ENCODE peak calls at places on chromosomes 4 and X, in six cellular contexts. Q, K, Z, B, A and R are unnamed samples.
A peak's percentile ranks its signal among the peaks of the same experiment; 100 is the strongest.

GRCh38 chrX:110462957-110463356 is 104.3 kb downstream of the RTL9 start:
- DNase-seq in K (no peak), Z (peak; percentile 59), A (no peak), Q (no peak), B (no peak), R (no peak)

GRCh38 chr4:26343041-26343403 is 22.2 kb downstream of the RBPJ start:
- DNase-seq in K (no peak), B (peak; percentile 66), Q (peak; percentile 50), A (no peak), Z (no peak), R (peak; percentile 39)

GRCh38 chrX:17414839-17415238 is 39.8 kb downstream of the NHS start:
- DNase-seq in K (peak; percentile 42), Z (peak; percentile 79), A (peak; percentile 34), B (no peak), Q (no peak), R (no peak)

GRCh38 chr4:186749611-186750281 is 26.1 kb upstream of the FAT1 start:
- DNase-seq in Q (no peak), Z (no peak), A (no peak), B (no peak), K (no peak), R (no peak)

GRCh38 chr4:159768011-159768410 is 665.1 kb downstream of the RAPGEF2 start:
- DNase-seq in Z (no peak), Q (no peak), A (no peak), B (peak; percentile 84), K (no peak), R (no peak)

GRCh38 chrX:115531818-115532403 is 29.1 kb upstream of the PLS3 start:
- DNase-seq in Q (peak; percentile 65), A (no peak), B (peak; percentile 23), Z (no peak), K (no peak), R (no peak)

GRCh38 chr4:53362093-53362492 is 3.8 kb downstream of the SCFD2 start:
- DNase-seq in Q (no peak), A (no peak), Z (no peak), B (no peak), K (no peak), R (no peak)

GRCh38 chr4:121685257-121685656 is 11.5 kb downstream of the ANXA5 start:
- DNase-seq in Z (no peak), Q (peak; percentile 50), A (no peak), K (no peak), B (no peak), R (no peak)

GRCh38 chr4:184548321-184548650 is 73.9 kb upstream of the IRF2 start:
- DNase-seq in A (no peak), Z (no peak), Q (no peak), K (no peak), B (no peak), R (no peak)

GRCh38 chrX:49166914-49167739 is 4.6 kb downstream of the MAGIX start:
- DNase-seq in Q (peak; percentile 73), A (peak; percentile 66), Z (peak; percentile 53), K (no peak), B (peak; percentile 77), R (peak; percentile 51)

GRCh38 chrX:47623540-47624027 is 3.9 kb upstream of the SYN1 start:
- DNase-seq in A (peak; percentile 34), Z (peak; percentile 94), K (peak; percentile 94), B (peak; percentile 70), Q (peak; percentile 76), R (peak; percentile 75)

GRCh38 chrX:42739258-42739657 is 38.7 kb downstream of the PPP1R2C start:
- DNase-seq in K (no peak), Z (no peak), A (no peak), Q (no peak), B (no peak), R (no peak)

GRCh38 chrX:13721819-13722527 is 12.4 kb downstream of the TRAPPC2 start:
- DNase-seq in Q (peak; percentile 86), B (peak; percentile 47), K (no peak), A (no peak), Z (no peak), R (peak; percentile 71)

GRCh38 chr4:54487491-54487890 is 170.3 kb upstream of the KIT start:
- DNase-seq in A (no peak), Z (no peak), K (no peak), B (peak; percentile 35), Q (peak; percentile 51), R (no peak)

GRCh38 chrX:126552313-126553022 is at the start of gene DCAF12L1:
- DNase-seq in B (no peak), Z (peak; percentile 85), K (peak; percentile 75), A (no peak), Q (no peak), R (no peak)

GRCh38 chr4:128338634-128339355 is 51.2 kb upstream of the PGRMC2 start:
- DNase-seq in Q (peak; percentile 91), Z (no peak), K (no peak), B (peak; percentile 97), A (no peak), R (peak; percentile 69)

GRCh38 chr4:140706276-140706625 is 49.9 kb downstream of the TBC1D9 start:
- DNase-seq in B (no peak), A (no peak), Q (no peak), K (no peak), Z (no peak), R (no peak)

GRCh38 chr4:140704392-140704955 is 51.7 kb downstream of the TBC1D9 start:
- DNase-seq in Z (no peak), Q (no peak), A (no peak), B (no peak), K (no peak), R (no peak)

GRCh38 chr4:140706665-140707064 is 49.5 kb downstream of the TBC1D9 start:
- DNase-seq in K (no peak), Z (no peak), Q (no peak), B (no peak), A (no peak), R (no peak)

GRCh38 chr4:140704964-140705363 is 51.2 kb downstream of the TBC1D9 start:
- DNase-seq in A (no peak), B (no peak), Q (no peak), K (no peak), Z (no peak), R (no peak)

GRCh38 chr4:140705625-140706275 is 50.4 kb downstream of the TBC1D9 start:
- DNase-seq in Q (no peak), A (no peak), Z (no peak), K (no peak), B (peak; percentile 30), R (no peak)
- H3K4me1 ChIP-seq in Q (peaks cover 2% of the 10 kb centered on the region), A (no peaks in the 10 kb centered on the region), Z (peaks cover 34% of the 10 kb centered on the region), K (no peaks in the 10 kb centered on the region), B (peaks cover 10% of the 10 kb centered on the region), R (peaks cover 25% of the 10 kb centered on the region)

GRCh38 chr4:76897522-76898384 is at the start of gene SOWAHB:
- DNase-seq in Q (no peak), A (peak; percentile 93), K (peak; percentile 86), B (no peak), Z (peak; percentile 91), R (peak; percentile 48)
- H3K9ac ChIP-seq in Q (no peak within 1 kb of the TSS), A (peak within 1 kb of the TSS; percentile 90), K (no peak within 1 kb of the TSS), B (peak within 1 kb of the TSS; percentile 26), Z (peak within 1 kb of the TSS; percentile 58), R (no peak within 1 kb of the TSS)

GRCh38 chr4:156946508-156947197 is 24.9 kb downstream of the PDGFC start:
- DNase-seq in Z (no peak), B (peak; percentile 99), Q (peak; percentile 99), A (no peak), K (no peak), R (peak; percentile 86)

GRCh38 chr4:156949373-156949814 is 22.2 kb downstream of the PDGFC start:
- DNase-seq in A (no peak), Q (peak; percentile 80), K (no peak), B (peak; percentile 95), Z (no peak), R (peak; percentile 58)

GRCh38 chr4:156948738-156949137 is 22.9 kb downstream of the PDGFC start:
- DNase-seq in Z (no peak), K (no peak), Q (no peak), B (no peak), A (no peak), R (no peak)

GRCh38 chr4:156950090-156950489 is 21.5 kb downstream of the PDGFC start:
- DNase-seq in A (no peak), Z (no peak), B (no peak), Q (no peak), K (no peak), R (no peak)

GRCh38 chr4:156948133-156948532 is 23.5 kb downstream of the PDGFC start:
- DNase-seq in Z (no peak), Q (no peak), K (no peak), B (peak; percentile 61), A (no peak), R (no peak)
- H3K4me1 ChIP-seq in Z (no peaks in the 10 kb centered on the region), Q (peaks cover 24% of the 10 kb centered on the region), K (no peaks in the 10 kb centered on the region), B (peaks cover 80% of the 10 kb centered on the region), A (no peaks in the 10 kb centered on the region), R (peaks cover 49% of the 10 kb centered on the region)

GRCh38 chr4:41930139-41930831 is 4.9 kb upstream of the TMEM33 start:
- DNase-seq in B (no peak), Z (no peak), K (no peak), A (no peak), Q (no peak), R (no peak)
- H3K9ac ChIP-seq in B (no peak overlapping the region), Z (no peak overlapping the region), K (no peak overlapping the region), A (no peak overlapping the region), Q (no peak overlapping the region), R (no peak overlapping the region)

DNA sequence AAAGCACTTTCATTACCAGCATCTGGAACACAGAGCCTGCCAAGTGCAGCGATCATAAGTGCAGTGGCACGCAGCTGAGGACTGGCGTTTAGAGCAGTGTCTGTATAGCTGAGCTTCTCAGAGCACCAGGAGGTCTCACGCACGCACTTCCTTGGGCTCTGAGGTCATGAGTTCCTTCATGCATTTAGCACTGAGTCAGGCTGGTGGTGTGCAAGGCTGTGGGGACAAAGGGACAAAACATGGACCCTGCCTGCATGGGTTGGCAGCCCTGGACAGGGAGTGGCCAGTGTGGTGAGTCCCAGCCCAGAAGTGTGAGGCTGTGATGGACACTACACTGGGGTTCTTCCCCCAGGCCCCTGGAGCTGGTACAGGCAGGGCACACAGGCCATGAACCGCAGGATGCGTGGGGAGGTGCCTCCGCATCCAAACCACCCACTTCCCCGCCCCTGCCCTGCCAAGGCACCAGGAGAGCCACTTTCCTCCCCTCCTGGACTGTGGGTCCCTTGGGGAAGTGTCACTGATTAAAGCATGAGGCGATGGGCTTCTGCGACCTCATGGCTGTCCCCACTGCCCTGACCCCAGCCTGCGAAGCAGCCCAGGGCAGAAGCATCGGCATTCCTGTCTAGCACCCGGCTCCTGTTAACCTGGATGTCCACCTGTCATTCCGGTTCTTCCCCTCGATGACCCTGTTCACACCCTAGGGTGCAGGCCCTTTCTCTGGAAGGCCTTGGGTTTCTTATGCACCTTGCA is 37.2 kb upstream of the GPR78 start:
- DNase-seq in B (no peak), Z (no peak), Q (no peak), A (no peak), K (no peak), R (peak; percentile 27)
- H3K4me1 ChIP-seq in B (peaks cover 16% of the 10 kb centered on the region), Z (peaks cover 4% of the 10 kb centered on the region), Q (peaks cover 2% of the 10 kb centered on the region), A (no peaks in the 10 kb centered on the region), K (no peaks in the 10 kb centered on the region), R (no peaks in the 10 kb centered on the region)

GRCh38 chr4:119271361-119272085 is 50.4 kb downstream of the FABP2 start:
- DNase-seq in Q (no peak), A (no peak), K (no peak), B (no peak), Z (no peak), R (no peak)
- H3K9ac ChIP-seq in Q (no peak overlapping the region), A (no peak overlapping the region), K (no peak overlapping the region), B (no peak overlapping the region), Z (no peak overlapping the region), R (no peak overlapping the region)